ENCODE peak calls at places on chromosomes 12 and 14, in ten cellular contexts. One of them, this sample, is unnamed.

GRCh38 chr14:57974896-57975295 is 109.0 kb upstream of the SLC35F4 start:
- DNase-seq in hepatocyte: no peak
- DNase-seq in left colon: no peak
- DNase-seq in anterior cingulate cortex: no peak
- DNase-seq in AG09309: no peak
- DNase-seq in adipocyte: no peak
- DNase-seq in osteocyte: no peak
- DNase-seq in HS-5: no peak
- DNase-seq in activated CD4-positive, alpha-beta T cell treated with anti-CD3 and anti-CD28 coated beads, Interleukin-2, amount 50 U/mL, for 1 hour: no peak
- DNase-seq in amygdala: no peak
- DNase-seq in this sample: no peak

GRCh38 chr12:94149781-94150482 is 1.6 kb downstream of the PLXNC1 start:
- DNase-seq in hepatocyte: peak
- DNase-seq in osteocyte: no peak
- DNase-seq in left colon: peak
- DNase-seq in activated CD4-positive, alpha-beta T cell treated with anti-CD3 and anti-CD28 coated beads, Interleukin-2, amount 50 U/mL, for 1 hour: no peak
- DNase-seq in adipocyte: peak
- DNase-seq in anterior cingulate cortex: no peak
- DNase-seq in AG09309: no peak
- DNase-seq in amygdala: no peak
- DNase-seq in HS-5: no peak
- DNase-seq in this sample: no peak

GRCh38 chr14:64350091-64350490 is 38.1 kb upstream of the MTHFD1 start:
- DNase-seq in activated CD4-positive, alpha-beta T cell treated with anti-CD3 and anti-CD28 coated beads, Interleukin-2, amount 50 U/mL, for 1 hour: no peak
- DNase-seq in HS-5: no peak
- DNase-seq in left colon: no peak
- DNase-seq in hepatocyte: no peak
- DNase-seq in AG09309: no peak
- DNase-seq in osteocyte: no peak
- DNase-seq in amygdala: no peak
- DNase-seq in anterior cingulate cortex: no peak
- DNase-seq in adipocyte: no peak
- DNase-seq in this sample: no peak

GRCh38 chr12:116200812-116201211 is 76.7 kb downstream of the MED13L start:
- DNase-seq in adipocyte: peak
- DNase-seq in activated CD4-positive, alpha-beta T cell treated with anti-CD3 and anti-CD28 coated beads, Interleukin-2, amount 50 U/mL, for 1 hour: no peak
- DNase-seq in HS-5: no peak
- DNase-seq in left colon: no peak
- DNase-seq in anterior cingulate cortex: no peak
- DNase-seq in AG09309: peak
- DNase-seq in amygdala: no peak
- DNase-seq in osteocyte: no peak
- DNase-seq in hepatocyte: no peak
- DNase-seq in this sample: no peak

GRCh38 chr12:109678732-109679131 is 34.9 kb upstream of the FAM222A start:
- DNase-seq in HS-5: no peak
- DNase-seq in AG09309: no peak
- DNase-seq in left colon: no peak
- DNase-seq in activated CD4-positive, alpha-beta T cell treated with anti-CD3 and anti-CD28 coated beads, Interleukin-2, amount 50 U/mL, for 1 hour: no peak
- DNase-seq in adipocyte: no peak
- DNase-seq in hepatocyte: peak
- DNase-seq in amygdala: no peak
- DNase-seq in osteocyte: no peak
- DNase-seq in anterior cingulate cortex: no peak
- DNase-seq in this sample: peak

GRCh38 chr12:32419520-32419960 is 20.2 kb downstream of the FGD4 start:
- DNase-seq in adipocyte: no peak
- DNase-seq in osteocyte: peak
- DNase-seq in anterior cingulate cortex: no peak
- DNase-seq in hepatocyte: no peak
- DNase-seq in left colon: no peak
- DNase-seq in activated CD4-positive, alpha-beta T cell treated with anti-CD3 and anti-CD28 coated beads, Interleukin-2, amount 50 U/mL, for 1 hour: no peak
- DNase-seq in amygdala: no peak
- DNase-seq in HS-5: no peak
- DNase-seq in AG09309: no peak
- DNase-seq in this sample: no peak

GRCh38 chr12:67472551-67472950 is 176.0 kb upstream of the DYRK2 start:
- DNase-seq in left colon: no peak
- DNase-seq in amygdala: no peak
- DNase-seq in osteocyte: no peak
- DNase-seq in HS-5: no peak
- DNase-seq in anterior cingulate cortex: no peak
- DNase-seq in adipocyte: no peak
- DNase-seq in hepatocyte: peak
- DNase-seq in activated CD4-positive, alpha-beta T cell treated with anti-CD3 and anti-CD28 coated beads, Interleukin-2, amount 50 U/mL, for 1 hour: no peak
- DNase-seq in AG09309: no peak
- DNase-seq in this sample: no peak

GRCh38 chr12:64534672-64535199 is 75.6 kb upstream of the RASSF3 start:
- DNase-seq in anterior cingulate cortex: no peak
- DNase-seq in AG09309: no peak
- DNase-seq in HS-5: no peak
- DNase-seq in adipocyte: no peak
- DNase-seq in amygdala: no peak
- DNase-seq in left colon: no peak
- DNase-seq in activated CD4-positive, alpha-beta T cell treated with anti-CD3 and anti-CD28 coated beads, Interleukin-2, amount 50 U/mL, for 1 hour: no peak
- DNase-seq in osteocyte: no peak
- DNase-seq in hepatocyte: no peak
- DNase-seq in this sample: no peak

GRCh38 chr14:60768602-60769001 is 34.0 kb downstream of the MNAT1 start:
- DNase-seq in left colon: no peak
- DNase-seq in HS-5: no peak
- DNase-seq in anterior cingulate cortex: no peak
- DNase-seq in amygdala: no peak
- DNase-seq in adipocyte: no peak
- DNase-seq in osteocyte: no peak
- DNase-seq in hepatocyte: no peak
- DNase-seq in activated CD4-positive, alpha-beta T cell treated with anti-CD3 and anti-CD28 coated beads, Interleukin-2, amount 50 U/mL, for 1 hour: no peak
- DNase-seq in AG09309: no peak
- DNase-seq in this sample: no peak

GRCh38 chr14:39083127-39083526 is 19.9 kb downstream of the SEC23A start:
- DNase-seq in left colon: no peak
- DNase-seq in AG09309: no peak
- DNase-seq in osteocyte: no peak
- DNase-seq in amygdala: no peak
- DNase-seq in anterior cingulate cortex: no peak
- DNase-seq in hepatocyte: no peak
- DNase-seq in HS-5: no peak
- DNase-seq in adipocyte: no peak
- DNase-seq in activated CD4-positive, alpha-beta T cell treated with anti-CD3 and anti-CD28 coated beads, Interleukin-2, amount 50 U/mL, for 1 hour: no peak
- DNase-seq in this sample: no peak

GRCh38 chr14:93980464-93981201 is 4.3 kb upstream of the ASB2 start:
- DNase-seq in hepatocyte: no peak
- DNase-seq in adipocyte: no peak
- DNase-seq in osteocyte: no peak
- DNase-seq in anterior cingulate cortex: no peak
- DNase-seq in HS-5: no peak
- DNase-seq in AG09309: no peak
- DNase-seq in left colon: peak
- DNase-seq in amygdala: no peak
- DNase-seq in activated CD4-positive, alpha-beta T cell treated with anti-CD3 and anti-CD28 coated beads, Interleukin-2, amount 50 U/mL, for 1 hour: no peak
- DNase-seq in this sample: no peak

GRCh38 chr12:57744777-57745484 is at the start of gene TSPAN31:
- DNase-seq in anterior cingulate cortex: peak
- DNase-seq in HS-5: peak
- DNase-seq in osteocyte: peak
- DNase-seq in hepatocyte: peak
- DNase-seq in activated CD4-positive, alpha-beta T cell treated with anti-CD3 and anti-CD28 coated beads, Interleukin-2, amount 50 U/mL, for 1 hour: peak
- DNase-seq in left colon: peak
- DNase-seq in amygdala: peak
- DNase-seq in AG09309: peak
- DNase-seq in adipocyte: peak
- DNase-seq in this sample: peak

GRCh38 chr12:82874935-82875334 is 188.2 kb downstream of the TMTC2 start:
- DNase-seq in HS-5: peak
- DNase-seq in activated CD4-positive, alpha-beta T cell treated with anti-CD3 and anti-CD28 coated beads, Interleukin-2, amount 50 U/mL, for 1 hour: no peak
- DNase-seq in amygdala: no peak
- DNase-seq in AG09309: no peak
- DNase-seq in anterior cingulate cortex: no peak
- DNase-seq in left colon: no peak
- DNase-seq in hepatocyte: peak
- DNase-seq in adipocyte: peak
- DNase-seq in osteocyte: no peak
- DNase-seq in this sample: no peak

GRCh38 chr14:82067221-82067620 is 533.6 kb upstream of the SEL1L start:
- DNase-seq in adipocyte: no peak
- DNase-seq in amygdala: no peak
- DNase-seq in HS-5: no peak
- DNase-seq in AG09309: no peak
- DNase-seq in left colon: no peak
- DNase-seq in hepatocyte: no peak
- DNase-seq in anterior cingulate cortex: no peak
- DNase-seq in activated CD4-positive, alpha-beta T cell treated with anti-CD3 and anti-CD28 coated beads, Interleukin-2, amount 50 U/mL, for 1 hour: no peak
- DNase-seq in osteocyte: no peak
- DNase-seq in this sample: no peak

GRCh38 chr12:59736359-59736758 is 140.5 kb downstream of the SLC16A7 start:
- DNase-seq in AG09309: no peak
- DNase-seq in anterior cingulate cortex: no peak
- DNase-seq in osteocyte: no peak
- DNase-seq in hepatocyte: no peak
- DNase-seq in left colon: no peak
- DNase-seq in activated CD4-positive, alpha-beta T cell treated with anti-CD3 and anti-CD28 coated beads, Interleukin-2, amount 50 U/mL, for 1 hour: no peak
- DNase-seq in amygdala: no peak
- DNase-seq in HS-5: no peak
- DNase-seq in adipocyte: no peak
- DNase-seq in this sample: no peak

GRCh38 chr12:124661382-124661781 is 94.0 kb upstream of the NCOR2 start:
- DNase-seq in left colon: no peak
- DNase-seq in HS-5: no peak
- DNase-seq in amygdala: no peak
- DNase-seq in hepatocyte: no peak
- DNase-seq in activated CD4-positive, alpha-beta T cell treated with anti-CD3 and anti-CD28 coated beads, Interleukin-2, amount 50 U/mL, for 1 hour: no peak
- DNase-seq in adipocyte: no peak
- DNase-seq in anterior cingulate cortex: no peak
- DNase-seq in osteocyte: no peak
- DNase-seq in AG09309: no peak
- DNase-seq in this sample: no peak

GRCh38 chr12:83065562-83065961 is 378.9 kb downstream of the TMTC2 start:
- DNase-seq in HS-5: no peak
- DNase-seq in left colon: no peak
- DNase-seq in osteocyte: no peak
- DNase-seq in amygdala: no peak
- DNase-seq in anterior cingulate cortex: no peak
- DNase-seq in activated CD4-positive, alpha-beta T cell treated with anti-CD3 and anti-CD28 coated beads, Interleukin-2, amount 50 U/mL, for 1 hour: no peak
- DNase-seq in hepatocyte: no peak
- DNase-seq in adipocyte: no peak
- DNase-seq in AG09309: no peak
- DNase-seq in this sample: no peak

This sample was measured in small intestine.